ENCODE peak calls at places on chromosomes 6 and 20, in four cellular contexts. One of them, this sample, is unnamed.

GRCh38 chr6:32865724-32866443 is 11.9 kb downstream of the PSMB9 start:
- DNase-seq in HCT116: no peak
- DNase-seq in H1: no peak
- DNase-seq in GM12878: no peak
- DNase-seq in this sample: no peak

GRCh38 chr20:62977613-62978558 is 25.4 kb downstream of the SLC17A9 start:
- DNase-seq in H1: no peak
- DNase-seq in HCT116: peak
- DNase-seq in GM12878: peak
- DNase-seq in this sample: no peak

GRCh38 chr6:88586371-88587157 is 376.9 kb downstream of the RNGTT start:
- DNase-seq in HCT116: no peak
- DNase-seq in H1: no peak
- DNase-seq in GM12878: no peak
- DNase-seq in this sample: no peak

GRCh38 chr20:12535316-12535715 is 473.5 kb upstream of the SPTLC3 start:
- DNase-seq in GM12878: no peak
- DNase-seq in H1: no peak
- DNase-seq in HCT116: no peak
- DNase-seq in this sample: no peak

GRCh38 chr6:95847061-95847460 is 168.7 kb upstream of the FUT9 start:
- DNase-seq in HCT116: no peak
- DNase-seq in GM12878: no peak
- DNase-seq in H1: no peak
- DNase-seq in this sample: no peak

GRCh38 chr6:130453230-130453629 is 87.4 kb downstream of the TMEM200A start:
- DNase-seq in GM12878: no peak
- DNase-seq in H1: no peak
- DNase-seq in HCT116: no peak
- DNase-seq in this sample: no peak

GRCh38 chr6:75149253-75149652 is 56.6 kb downstream of the COL12A1 start:
- DNase-seq in HCT116: no peak
- DNase-seq in GM12878: no peak
- DNase-seq in H1: no peak
- DNase-seq in this sample: no peak

GRCh38 chr20:16125810-16126209 is 447.4 kb downstream of the KIF16B start:
- DNase-seq in H1: no peak
- DNase-seq in GM12878: no peak
- DNase-seq in HCT116: no peak
- DNase-seq in this sample: no peak

GRCh38 chr6:166488081-166488685 is 98.3 kb downstream of the RAMACL start:
- DNase-seq in H1: no peak
- DNase-seq in HCT116: no peak
- DNase-seq in GM12878: peak
- DNase-seq in this sample: no peak

GRCh38 chr20:23920936-23921335 is 41.4 kb upstream of the CST5 start:
- DNase-seq in GM12878: no peak
- DNase-seq in H1: no peak
- DNase-seq in HCT116: no peak
- DNase-seq in this sample: no peak

GRCh38 chr20:40583195-40583594 is 105.8 kb downstream of the MAFB start:
- DNase-seq in H1: no peak
- DNase-seq in GM12878: no peak
- DNase-seq in HCT116: no peak
- DNase-seq in this sample: no peak

GRCh38 chr6:168909288-168909687 is 344.4 kb downstream of the THBS2 start:
- DNase-seq in H1: no peak
- DNase-seq in GM12878: no peak
- DNase-seq in HCT116: no peak
- DNase-seq in this sample: no peak

GRCh38 chr6:164106345-164106769 is 691.8 kb downstream of the QKI start:
- DNase-seq in HCT116: no peak
- DNase-seq in GM12878: no peak
- DNase-seq in H1: no peak
- DNase-seq in this sample: peak

GRCh38 chr20:9306521-9306920 is 207.9 kb upstream of the LAMP5 start:
- DNase-seq in HCT116: no peak
- DNase-seq in H1: no peak
- DNase-seq in GM12878: no peak
- DNase-seq in this sample: peak

GRCh38 chr20:24747881-24748595 is 201.0 kb upstream of the CST7 start:
- DNase-seq in H1: no peak
- DNase-seq in HCT116: no peak
- DNase-seq in GM12878: no peak
- DNase-seq in this sample: no peak

GRCh38 chr6:133392641-133393040 is 151.5 kb downstream of the EYA4 start:
- DNase-seq in GM12878: no peak
- DNase-seq in HCT116: no peak
- DNase-seq in H1: no peak
- DNase-seq in this sample: no peak

GRCh38 chr20:35788796-35789195 is 17.0 kb downstream of the PHF20 start:
- DNase-seq in HCT116: no peak
- DNase-seq in GM12878: no peak
- DNase-seq in H1: no peak
- DNase-seq in this sample: no peak

GRCh38 chr6:4786936-4787504 is 10.8 kb downstream of the CDYL start:
- DNase-seq in H1: no peak
- DNase-seq in GM12878: no peak
- DNase-seq in HCT116: no peak
- DNase-seq in this sample: no peak

GRCh38 chr6:127420558-127420957 is 38.6 kb downstream of the KIAA0408 start:
- DNase-seq in HCT116: peak
- DNase-seq in GM12878: peak
- DNase-seq in H1: peak
- DNase-seq in this sample: peak
- TF ChIP-seq MAX in HCT116: no peak
- TF ChIP-seq MAX in GM12878: no peak
- TF ChIP-seq MAX in H1: no peak
- TF ChIP-seq MAX in this sample: no peak

GRCh38 chr6:140987364-140988135 is 1145.2 kb upstream of the GJE1 start:
- DNase-seq in HCT116: no peak
- DNase-seq in GM12878: no peak
- DNase-seq in H1: no peak
- DNase-seq in this sample: no peak
- TF ChIP-seq ZNF274 in HCT116: no peak
- TF ChIP-seq ZNF274 in GM12878: no peak
- TF ChIP-seq ZNF274 in H1: no peak
- TF ChIP-seq ZNF274 in this sample: no peak

GRCh38 chr20:53581444-53582311 is 12.0 kb downstream of the ZNF217 start:
- DNase-seq in GM12878: no peak
- DNase-seq in H1: no peak
- DNase-seq in HCT116: no peak
- DNase-seq in this sample: no peak
- TF ChIP-seq MAX in GM12878: no peak
- TF ChIP-seq MAX in H1: no peak
- TF ChIP-seq MAX in HCT116: no peak
- TF ChIP-seq MAX in this sample: no peak

DNA sequence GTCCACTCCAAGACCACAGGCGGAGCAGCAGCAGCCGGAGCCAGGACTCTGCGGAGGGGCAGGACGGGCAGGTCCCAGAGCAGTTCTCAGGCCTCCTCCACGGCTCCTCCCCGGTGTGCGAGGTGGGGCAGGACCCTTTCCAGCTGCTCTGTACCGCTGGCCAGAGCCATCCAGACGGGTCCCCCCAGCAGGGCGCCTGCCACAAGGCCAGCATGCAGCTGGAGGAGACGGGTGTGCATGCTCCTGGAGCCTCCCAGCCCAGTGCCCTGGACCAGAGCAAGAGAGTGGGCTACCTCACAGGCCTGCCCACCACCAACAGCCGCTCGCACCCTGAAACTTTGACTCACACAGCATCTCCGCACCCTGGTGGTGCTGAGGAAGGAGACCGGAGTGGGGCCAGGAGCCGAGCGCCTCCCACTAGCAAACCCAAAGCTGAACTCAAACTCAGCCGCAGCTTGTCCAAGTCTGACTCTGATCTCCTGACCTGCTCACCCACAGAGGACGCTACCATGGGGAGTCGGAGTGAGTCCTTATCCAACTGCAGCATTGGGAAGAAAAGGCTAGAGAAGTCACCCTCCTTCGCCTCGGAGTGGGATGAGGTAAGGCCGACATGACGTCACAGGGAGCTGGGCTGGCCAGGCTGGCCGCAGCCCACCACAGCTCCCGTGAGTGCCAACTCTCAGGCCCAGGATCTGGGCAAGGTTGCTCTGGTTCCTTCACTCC is 123.5 kb downstream of the TCP11 start:
- DNase-seq in H1: no peak
- DNase-seq in HCT116: no peak
- DNase-seq in GM12878: no peak
- DNase-seq in this sample: no peak
- TF ChIP-seq ZNF274 in H1: no peak
- TF ChIP-seq ZNF274 in HCT116: no peak
- TF ChIP-seq ZNF274 in GM12878: no peak
- TF ChIP-seq ZNF274 in this sample: no peak

DNA sequence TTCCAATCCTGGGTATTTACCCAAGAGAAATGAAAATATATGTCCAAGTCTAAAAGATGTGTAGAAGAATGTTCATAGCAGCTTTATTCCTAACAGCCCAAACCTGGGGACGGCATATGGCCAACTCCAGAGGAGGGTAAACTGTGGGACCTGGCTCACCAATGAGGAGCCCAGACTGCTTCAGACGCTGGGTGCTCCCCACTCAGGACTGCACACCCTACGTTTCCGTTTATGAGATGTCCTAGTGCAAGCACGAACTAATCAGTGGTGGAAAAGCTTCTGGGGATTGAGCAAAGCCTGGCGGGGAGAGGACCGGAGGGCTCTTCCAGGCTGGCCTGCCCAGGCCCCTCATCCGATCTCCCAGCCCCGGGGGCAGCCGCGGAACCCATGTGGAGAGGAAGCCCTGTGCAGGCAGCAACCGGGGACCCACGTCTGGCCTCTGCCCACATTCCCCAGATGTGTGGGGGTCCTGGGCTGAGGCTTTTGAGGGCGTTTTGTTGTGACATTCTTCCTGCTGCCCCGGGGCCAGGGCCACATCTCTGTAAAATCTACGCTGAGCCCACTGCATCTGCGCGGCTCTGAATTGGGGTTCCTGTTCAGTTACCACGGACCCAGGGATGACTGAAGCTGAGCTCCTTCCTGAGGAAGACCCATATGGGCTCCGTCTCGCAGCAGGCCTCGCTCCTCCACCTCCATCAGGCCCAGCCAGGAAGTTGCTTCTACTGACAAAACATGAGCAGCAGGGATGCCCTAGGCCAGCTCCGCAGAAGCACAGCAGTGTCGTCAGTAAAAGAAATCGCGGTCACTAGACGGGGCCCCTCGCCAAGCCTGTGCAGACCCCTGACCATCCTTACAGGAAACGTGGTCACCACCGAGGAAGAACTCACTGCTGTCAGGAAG is 188.0 kb downstream of the DLL1 start:
- DNase-seq in HCT116: no peak
- DNase-seq in GM12878: no peak
- DNase-seq in H1: no peak
- DNase-seq in this sample: no peak
- TF ChIP-seq MAX in HCT116: no peak
- TF ChIP-seq MAX in GM12878: no peak
- TF ChIP-seq MAX in H1: no peak
- TF ChIP-seq MAX in this sample: no peak

GRCh38 chr6:16547586-16547985 is 213.7 kb downstream of the ATXN1 start:
- DNase-seq in H1: no peak
- DNase-seq in GM12878: no peak
- DNase-seq in HCT116: no peak
- DNase-seq in this sample: no peak

GRCh38 chr6:16545382-16545781 is 215.9 kb downstream of the ATXN1 start:
- DNase-seq in GM12878: no peak
- DNase-seq in HCT116: no peak
- DNase-seq in H1: no peak
- DNase-seq in this sample: no peak

GRCh38 chr6:16548121-16548520 is 213.1 kb downstream of the ATXN1 start:
- DNase-seq in GM12878: no peak
- DNase-seq in HCT116: no peak
- DNase-seq in H1: no peak
- DNase-seq in this sample: no peak

GRCh38 chr6:16544521-16544920 is 216.7 kb downstream of the ATXN1 start:
- DNase-seq in GM12878: no peak
- DNase-seq in HCT116: no peak
- DNase-seq in H1: no peak
- DNase-seq in this sample: no peak

GRCh38 chr6:16546851-16547250 is 214.4 kb downstream of the ATXN1 start:
- DNase-seq in H1: no peak
- DNase-seq in HCT116: no peak
- DNase-seq in GM12878: no peak
- DNase-seq in this sample: no peak
- TF ChIP-seq ZNF274 in H1: no peak
- TF ChIP-seq ZNF274 in HCT116: no peak
- TF ChIP-seq ZNF274 in GM12878: no peak
- TF ChIP-seq ZNF274 in this sample: no peak

DNA sequence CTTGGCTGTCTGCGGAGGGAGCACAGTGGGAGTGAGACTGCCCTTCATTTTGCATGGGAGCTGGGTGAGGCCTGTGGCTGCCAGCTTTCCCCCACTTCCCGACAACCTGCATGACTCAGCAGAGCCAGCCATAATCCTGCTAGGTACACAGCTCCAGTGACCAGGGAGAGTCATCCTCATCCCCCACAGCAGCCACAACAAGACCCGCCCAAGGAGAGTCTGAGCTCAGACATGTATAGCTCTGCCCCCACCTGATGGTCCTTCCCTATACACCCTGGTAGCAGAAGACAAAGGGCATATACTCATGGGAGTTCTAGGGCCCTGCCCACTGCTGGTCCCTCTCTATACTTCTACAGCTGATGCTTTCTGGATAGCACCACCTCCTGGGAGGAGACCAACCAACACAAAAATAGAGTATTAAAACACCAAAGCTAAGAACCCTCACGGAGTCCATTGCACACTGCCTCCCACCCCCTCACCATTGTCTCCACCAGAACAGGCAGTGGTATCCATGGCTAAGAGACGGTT is 29.3 kb upstream of the TPD52L1 start:
- DNase-seq in GM12878: no peak
- DNase-seq in H1: no peak
- DNase-seq in HCT116: peak
- DNase-seq in this sample: peak
- TF ChIP-seq MAX in GM12878: no peak
- TF ChIP-seq MAX in H1: no peak
- TF ChIP-seq MAX in HCT116: no peak
- TF ChIP-seq MAX in this sample: no peak

DNA sequence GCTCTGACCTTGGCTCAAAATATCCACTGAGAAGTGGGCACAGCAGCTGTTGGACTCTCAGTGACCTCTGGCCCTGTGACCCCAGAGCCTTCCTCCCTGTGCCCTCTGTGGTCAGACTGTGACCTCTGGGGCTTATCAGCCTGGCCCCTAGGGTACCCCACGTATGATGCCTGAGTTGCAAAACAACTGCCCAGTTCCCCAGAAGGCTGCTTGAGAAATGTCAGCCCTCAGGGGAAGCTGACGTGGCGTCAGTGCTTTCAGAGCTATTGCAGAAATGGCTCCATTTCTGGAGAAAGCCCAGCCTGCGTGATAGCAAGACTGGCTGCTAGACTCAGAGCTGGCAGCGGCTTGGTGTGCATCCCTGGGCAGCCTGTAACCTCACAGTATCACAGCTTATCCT is 31.5 kb upstream of the TGM2 start:
- DNase-seq in H1: no peak
- DNase-seq in HCT116: no peak
- DNase-seq in GM12878: no peak
- DNase-seq in this sample: no peak
- TF ChIP-seq ZNF274 in H1: no peak
- TF ChIP-seq ZNF274 in HCT116: no peak
- TF ChIP-seq ZNF274 in GM12878: no peak
- TF ChIP-seq ZNF274 in this sample: no peak

GRCh38 chr6:139490482-139490881 is 116.0 kb upstream of the CITED2 start:
- DNase-seq in H1: no peak
- DNase-seq in GM12878: no peak
- DNase-seq in HCT116: no peak
- DNase-seq in this sample: peak
- TF ChIP-seq MAX in H1: no peak
- TF ChIP-seq MAX in GM12878: no peak
- TF ChIP-seq MAX in HCT116: no peak
- TF ChIP-seq MAX in this sample: no peak

GRCh38 chr6:80182291-80182690 is 75.8 kb downstream of the BCKDHB start:
- DNase-seq in HCT116: no peak
- DNase-seq in GM12878: no peak
- DNase-seq in H1: no peak
- DNase-seq in this sample: no peak
- TF ChIP-seq ZNF274 in HCT116: no peak
- TF ChIP-seq ZNF274 in GM12878: no peak
- TF ChIP-seq ZNF274 in H1: no peak
- TF ChIP-seq ZNF274 in this sample: no peak

This sample was measured in HepG2.